ENCODE peak calls at places on chromosomes 11 and 22, in six cellular contexts. W is astrocyte of the spinal cord, V is transverse colon, H is NT2/D1, K is fibroblast of mammary gland, X is kidney. T is an unnamed sample.

GRCh38 chr11:76999597-76999996 is 34.6 kb upstream of the B3GNT6 start:
- DNase-seq in W (no peak), V (no peak), H (no peak), K (no peak), X (no peak), T (no peak)

GRCh38 chr11:18727499-18728236 is 1.7 kb upstream of the IGSF22 start:
- DNase-seq in W (peak; percentile 11), V (peak; percentile 39), H (no peak), K (peak; percentile 29), X (no peak), T (peak; percentile 75)

GRCh38 chr11:103863497-103863896 is 172.9 kb upstream of the DDI1 start:
- DNase-seq in W (peak; percentile 43), V (no peak), H (no peak), K (peak; percentile 81), X (no peak), T (no peak)

GRCh38 chr11:14500181-14500651 is 605 bp upstream of the COPB1 start:
- DNase-seq in W (peak; percentile 74), V (peak; percentile 68), H (no peak), K (peak; percentile 63), X (no peak), T (peak; percentile 40)

GRCh38 chr11:78048561-78048960 is 15.1 kb upstream of the THRSP start:
- DNase-seq in W (no peak), V (no peak), H (no peak), K (no peak), X (no peak), T (no peak)

GRCh38 chr11:30478923-30479322 is 107.2 kb downstream of the MPPED2 start:
- DNase-seq in W (no peak), V (no peak), H (no peak), K (no peak), X (peak; percentile 57), T (peak; percentile 51)

GRCh38 chr11:19087658-19088057 is 27.1 kb upstream of the MRGPRX2 start:
- DNase-seq in W (peak; percentile 91), V (no peak), H (no peak), K (peak; percentile 75), X (no peak), T (no peak)

GRCh38 chr22:48602805-48603518 is 1224.7 kb downstream of the BRD1 start:
- DNase-seq in W (no peak), V (no peak), H (no peak), K (no peak), X (no peak), T (no peak)

GRCh38 chr11:19595840-19596751 is 116.5 kb upstream of the NAV2 start:
- DNase-seq in W (peak; percentile 92), V (no peak), H (no peak), K (peak; percentile 90), X (peak; percentile 89), T (no peak)

GRCh38 chr11:17014321-17014773 is at the start of gene PLEKHA7:
- DNase-seq in W (no peak), V (peak; percentile 31), H (no peak), K (no peak), X (no peak), T (no peak)

GRCh38 chr22:48442663-48443062 is 1385.0 kb downstream of the BRD1 start:
- DNase-seq in W (no peak), V (no peak), H (no peak), K (no peak), X (peak; percentile 48), T (no peak)

GRCh38 chr22:16960884-16961249 is 47.2 kb downstream of the GAB4 start:
- DNase-seq in W (no peak), V (no peak), H (no peak), K (no peak), X (no peak), T (no peak)

GRCh38 chr22:20089977-20090729 is 10.1 kb downstream of the DGCR8 start:
- DNase-seq in W (no peak), V (no peak), H (no peak), K (peak; percentile 66), X (peak; percentile 39), T (no peak)

GRCh38 chr22:49247194-49247924 is 580.3 kb downstream of the BRD1 start:
- DNase-seq in W (no peak), V (no peak), H (no peak), K (no peak), X (no peak), T (no peak)

GRCh38 chr11:123519797-123520193 is 89.7 kb downstream of the GRAMD1B start:
- DNase-seq in W (no peak), V (no peak), H (no peak), K (no peak), X (no peak), T (no peak)

GRCh38 chr11:26992031-26992541 is 1.8 kb upstream of the FIBIN start:
- DNase-seq in W (peak; percentile 82), V (no peak), H (no peak), K (peak; percentile 95), X (no peak), T (no peak)

GRCh38 chr11:125079151-125079877 is 16.2 kb downstream of the SLC37A2 start:
- DNase-seq in W (peak; percentile 72), V (no peak), H (no peak), K (no peak), X (no peak), T (no peak)

GRCh38 chr11:34647131-34647530 is 26.2 kb downstream of the EHF start:
- DNase-seq in W (no peak), V (no peak), H (no peak), K (peak; percentile 43), X (no peak), T (no peak)

GRCh38 chr22:31692186-31692886 is 30.3 kb upstream of the PISD start:
- DNase-seq in W (peak; percentile 50), V (no peak), H (no peak), K (peak; percentile 70), X (no peak), T (no peak)

GRCh38 chr22:40236131-40236665 is 58.5 kb downstream of the TNRC6B start:
- DNase-seq in W (no peak), V (no peak), H (no peak), K (no peak), X (no peak), T (no peak)

GRCh38 chr11:67608486-67608885 is 1.8 kb downstream of the NDUFV1 start:
- DNase-seq in W (no peak), V (no peak), H (no peak), K (no peak), X (no peak), T (no peak)

GRCh38 chr11:131504199-131504949 is 134.0 kb downstream of the NTM start:
- DNase-seq in W (no peak), V (no peak), H (peak; percentile 84), K (no peak), X (no peak), T (no peak)

GRCh38 chr11:66510271-66510989 is at the start of gene BBS1:
- DNase-seq in W (peak; percentile 76), V (peak; percentile 89), H (peak; percentile 80), K (peak; percentile 69), X (peak; percentile 94), T (peak; percentile 63)

DNA sequence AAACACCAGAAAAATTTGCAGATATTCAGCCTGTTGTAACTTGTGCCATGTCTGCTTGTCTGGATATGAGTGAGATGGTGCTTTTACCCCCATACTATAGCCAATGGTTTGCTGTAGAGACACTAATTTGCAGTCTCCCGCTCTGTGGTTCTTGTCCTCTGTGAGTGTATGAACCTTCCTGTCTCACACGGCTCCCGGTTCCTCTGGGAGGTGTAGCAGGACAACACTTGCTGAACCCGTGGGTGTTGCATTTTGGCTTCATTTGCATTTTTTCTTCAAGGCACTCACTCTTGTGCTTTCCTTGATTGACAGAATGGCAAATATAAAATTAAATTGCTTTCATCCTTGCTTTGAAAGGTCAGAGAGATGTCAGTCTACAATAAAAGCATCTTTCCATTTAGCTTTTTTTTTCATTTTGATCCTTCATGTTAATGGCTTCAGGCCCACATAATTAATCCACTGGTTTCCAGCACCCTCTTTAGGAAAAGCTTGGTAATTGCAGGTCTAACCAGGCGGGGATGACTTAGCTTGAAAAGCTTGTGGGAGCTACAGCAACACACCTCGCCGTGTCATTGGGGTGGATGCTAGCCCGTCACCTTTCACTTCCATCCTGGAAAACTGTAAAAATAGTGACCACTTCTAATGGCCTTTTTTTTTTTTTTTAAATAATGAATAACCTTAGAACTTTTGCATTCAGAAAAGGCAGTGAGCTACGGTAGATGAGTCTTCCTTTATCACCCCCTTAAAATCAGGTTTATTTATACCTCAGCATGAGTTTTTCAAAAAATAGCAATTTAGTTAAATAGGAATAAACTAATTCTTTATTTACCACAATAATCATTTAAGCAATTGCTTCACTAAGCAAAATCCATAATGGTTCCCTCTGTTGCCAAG is 27.4 kb upstream of the ST14 start:
- DNase-seq in W (peak; percentile 73), V (peak; percentile 49), H (peak; percentile 35), K (peak; percentile 72), X (no peak), T (peak; percentile 53)
- H3K4me3 ChIP-seq in W (no peak overlapping the region), V (no peak overlapping the region), H (no peak overlapping the region), K (no peak overlapping the region), X (no peak overlapping the region), T (no peak overlapping the region)

GRCh38 chr11:69157156-69157821 is 1.6 kb downstream of the SMIM38 start:
- DNase-seq in W (peak; percentile 46), V (no peak), H (no peak), K (peak; percentile 17), X (no peak), T (no peak)
- H3K4me3 ChIP-seq in W (no peak overlapping the region), V (no peak overlapping the region), H (no peak overlapping the region), K (no peak overlapping the region), X (no peak overlapping the region), T (no peak overlapping the region)

GRCh38 chr11:46272816-46273427 is 4.5 kb upstream of the CREB3L1 start:
- DNase-seq in W (peak; percentile 71), V (peak; percentile 74), H (no peak), K (peak; percentile 85), X (no peak), T (no peak)

GRCh38 chr11:46271875-46272815 is 5.3 kb upstream of the CREB3L1 start:
- DNase-seq in W (peak; percentile 43), V (no peak), H (no peak), K (no peak), X (no peak), T (no peak)

GRCh38 chr11:46271407-46271806 is 6.1 kb upstream of the CREB3L1 start:
- DNase-seq in W (no peak), V (no peak), H (no peak), K (no peak), X (no peak), T (no peak)

GRCh38 chr11:46275964-46276641 is 1.4 kb upstream of the CREB3L1 start:
- DNase-seq in W (no peak), V (peak; percentile 67), H (no peak), K (no peak), X (peak; percentile 35), T (no peak)

GRCh38 chr11:46273511-46274205 is 3.8 kb upstream of the CREB3L1 start:
- DNase-seq in W (peak; percentile 19), V (peak; percentile 66), H (no peak), K (no peak), X (no peak), T (no peak)
- H3K4me3 ChIP-seq in W (no peak overlapping the region), V (no peak overlapping the region), H (no peak overlapping the region), K (no peak overlapping the region), X (no peak overlapping the region), T (no peak overlapping the region)

GRCh38 chr11:69915501-69916250 is 96.5 kb upstream of the FGF3 start:
- DNase-seq in W (peak; percentile 71), V (peak; percentile 79), H (peak; percentile 72), K (peak; percentile 47), X (peak; percentile 94), T (peak; percentile 92)

GRCh38 chr11:69912911-69913451 is 93.8 kb upstream of the FGF3 start:
- DNase-seq in W (no peak), V (peak; percentile 27), H (no peak), K (peak; percentile 10), X (no peak), T (no peak)

GRCh38 chr11:69913591-69914285 is 94.5 kb upstream of the FGF3 start:
- DNase-seq in W (no peak), V (no peak), H (no peak), K (no peak), X (peak; percentile 64), T (no peak)

GRCh38 chr11:69915151-69915500 is 95.9 kb upstream of the FGF3 start:
- DNase-seq in W (no peak), V (peak; percentile 0), H (no peak), K (peak; percentile 37), X (no peak), T (no peak)

GRCh38 chr11:69914286-69915150 is 95.3 kb upstream of the FGF3 start:
- DNase-seq in W (no peak), V (peak; percentile 13), H (no peak), K (no peak), X (peak; percentile 63), T (no peak)
- H3K4me3 ChIP-seq in W (no peak overlapping the region), V (no peak overlapping the region), H (no peak overlapping the region), K (no peak overlapping the region), X (no peak overlapping the region), T (no peak overlapping the region)